ENCODE peak calls at places on chromosome 4, in four cellular contexts. S, J, Q and P are unnamed samples.

GRCh38 chr4:18202510-18202909 is 181.0 kb upstream of the LCORL start:
- DNase-seq in S (no peak), J (no peak), Q (no peak), P (no peak)

GRCh38 chr4:102319594-102319993 is 25.7 kb downstream of the SLC39A8 start:
- DNase-seq in S (peak), J (no peak), Q (no peak), P (no peak)

GRCh38 chr4:101762544-101762943 is 28.0 kb upstream of the BANK1 start:
- DNase-seq in S (no peak), J (no peak), Q (no peak), P (no peak)

GRCh38 chr4:8607603-8608481 is 15.3 kb downstream of the CPZ start:
- DNase-seq in S (peak), J (no peak), Q (no peak), P (peak)

GRCh38 chr4:8015512-8015911 is 75.9 kb upstream of the AFAP1 start:
- DNase-seq in S (peak), J (no peak), Q (peak), P (peak)

GRCh38 chr4:48270516-48270897 is 869 bp upstream of the TEC start:
- DNase-seq in S (no peak), J (no peak), Q (no peak), P (no peak)

GRCh38 chr4:85367815-85368214 is 107.1 kb upstream of the ARHGAP24 start:
- DNase-seq in S (no peak), J (no peak), Q (no peak), P (no peak)

GRCh38 chr4:74555231-74555630 is 110.3 kb downstream of the AREG start:
- DNase-seq in S (no peak), J (no peak), Q (no peak), P (no peak)

GRCh38 chr4:84730375-84730774 is 147.4 kb downstream of the CDS1 start:
- DNase-seq in S (no peak), J (no peak), Q (no peak), P (no peak)

GRCh38 chr4:73704314-73705055 is 35.9 kb upstream of the CXCL8 start:
- DNase-seq in S (peak), J (no peak), Q (peak), P (no peak)

GRCh38 chr4:10734697-10735096 is 50.1 kb upstream of the CLNK start:
- DNase-seq in S (no peak), J (peak), Q (no peak), P (no peak)

GRCh38 chr4:171891038-171891437 is 77.8 kb downstream of the GALNTL6 start:
- DNase-seq in S (no peak), J (no peak), Q (no peak), P (no peak)

GRCh38 chr4:3244747-3245146 is 4.2 kb upstream of the MSANTD1 start:
- DNase-seq in S (no peak), J (no peak), Q (no peak), P (no peak)

GRCh38 chr4:61556277-61556676 is 356.2 kb downstream of the ADGRL3 start:
- DNase-seq in S (no peak), J (no peak), Q (no peak), P (no peak)

GRCh38 chr4:19983072-19983471 is 268.6 kb upstream of the SLIT2 start:
- DNase-seq in S (no peak), J (no peak), Q (peak), P (no peak)